ENCODE peak calls at places on chromosomes 3 and 15, in seven cellular contexts. H, W, Y, R, P, K and L are unnamed samples.

GRCh38 chr3:4113811-4114522 is 189.2 kb upstream of the SETMAR start:
- DNase-seq in H (no peak), Y (no peak), R (no peak), K (no peak), P (no peak), W (no peak), L (no peak)

GRCh38 chr3:126469479-126469878 is 6.2 kb downstream of the ZXDC start:
- DNase-seq in Y (no peak), W (no peak), P (no peak), R (peak), H (no peak), K (no peak), L (no peak)

GRCh38 chr15:80483656-80484055 is 79.5 kb downstream of the ARNT2 start:
- DNase-seq in Y (no peak), R (no peak), P (no peak), K (peak), W (no peak), H (no peak), L (no peak)

GRCh38 chr3:52093751-52094525 is 37.6 kb upstream of the DUSP7 start:
- DNase-seq in K (peak), P (no peak), R (peak), W (no peak), Y (peak), H (no peak), L (no peak)

GRCh38 chr3:159854500-159855124 is 134.0 kb upstream of the IL12A start:
- DNase-seq in W (peak), H (no peak), Y (peak), K (peak), P (no peak), R (no peak), L (no peak)

GRCh38 chr3:146680602-146681001 is 75.5 kb upstream of the PLSCR5 start:
- DNase-seq in W (no peak), Y (no peak), P (no peak), R (no peak), H (no peak), K (no peak), L (no peak)

GRCh38 chr3:78765671-78766485 is 1001.9 kb downstream of the ROBO1 start:
- DNase-seq in W (no peak), H (no peak), Y (no peak), K (no peak), P (no peak), R (no peak), L (no peak)

GRCh38 chr3:122697952-122698625 is 17.4 kb downstream of the PARP14 start:
- DNase-seq in H (no peak), W (no peak), Y (no peak), R (no peak), P (no peak), K (no peak), L (no peak)

GRCh38 chr3:169863458-169863899 is 6.3 kb downstream of the LRRC31 start:
- DNase-seq in H (peak), P (peak), K (peak), Y (peak), R (peak), W (peak), L (peak)

GRCh38 chr3:82354181-82354696 is 592.8 kb upstream of the GBE1 start:
- DNase-seq in H (no peak), P (no peak), Y (no peak), K (no peak), R (no peak), W (no peak), L (no peak)

GRCh38 chr3:12017487-12017886 is 13.3 kb downstream of the SYN2 start:
- DNase-seq in Y (no peak), P (no peak), H (no peak), W (no peak), K (no peak), R (no peak), L (no peak)

GRCh38 chr15:62365795-62366442 is 200.8 kb upstream of the C2CD4B start:
- DNase-seq in W (no peak), K (no peak), Y (no peak), R (no peak), H (no peak), P (no peak), L (peak)

GRCh38 chr3:41683666-41684350 is 278.1 kb downstream of the ULK4 start:
- DNase-seq in Y (no peak), P (no peak), R (no peak), W (no peak), H (no peak), K (peak), L (peak)

GRCh38 chr3:136752046-136752326 is 192 bp downstream of the STAG1 start:
- DNase-seq in R (no peak), Y (peak), W (no peak), P (no peak), H (no peak), K (no peak), L (no peak)

GRCh38 chr3:30426319-30426993 is 179.9 kb upstream of the TGFBR2 start:
- DNase-seq in R (peak), P (peak), H (peak), K (peak), Y (no peak), W (no peak), L (peak)

GRCh38 chr3:115518100-115518852 is 105.0 kb upstream of the GAP43 start:
- DNase-seq in W (peak), R (no peak), H (no peak), K (peak), P (peak), Y (peak), L (no peak)

GRCh38 chr3:48609088-48610005 is at the start of gene UQCRC1:
- DNase-seq in Y (peak), R (peak), P (peak), H (peak), W (peak), K (peak), L (peak)
- TF ChIP-seq POLR2A in Y (peak), R (peak), P (no peak), H (peak), W (peak), K (peak), L (peak)

GRCh38 chr3:190169877-190170276 is 49.2 kb upstream of the P3H2 start:
- DNase-seq in R (no peak), K (no peak), W (no peak), P (no peak), H (no peak), Y (no peak), L (no peak)

GRCh38 chr3:190165253-190165652 is 44.6 kb upstream of the P3H2 start:
- DNase-seq in R (no peak), P (no peak), K (no peak), H (no peak), W (no peak), Y (no peak), L (no peak)

GRCh38 chr3:190169243-190169642 is 48.5 kb upstream of the P3H2 start:
- DNase-seq in W (no peak), R (no peak), Y (no peak), H (no peak), P (no peak), K (peak), L (no peak)

GRCh38 chr3:190167936-190168680 is 47.4 kb upstream of the P3H2 start:
- DNase-seq in R (no peak), P (no peak), W (no peak), Y (no peak), K (no peak), H (no peak), L (no peak)

DNA sequence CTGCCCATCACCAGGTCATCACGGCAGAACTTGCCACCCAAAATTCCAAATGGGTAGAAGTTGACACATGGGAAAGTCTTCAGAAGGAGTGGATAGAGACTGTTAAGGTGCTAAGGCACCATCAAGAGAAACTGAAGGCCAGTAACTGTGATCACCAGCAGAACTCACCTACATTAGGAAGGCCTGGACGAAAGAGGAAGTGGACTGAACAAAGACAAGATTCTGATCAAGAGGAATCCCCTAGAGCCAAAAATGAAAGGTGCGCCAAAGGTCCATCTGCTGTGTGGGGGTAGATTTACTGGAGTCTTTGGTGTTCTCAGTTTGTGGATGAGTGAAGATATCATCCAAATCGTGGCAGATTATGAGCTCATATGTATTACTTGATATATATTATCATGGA is 46.3 kb upstream of the P3H2 start:
- DNase-seq in H (no peak), W (no peak), K (no peak), R (no peak), P (no peak), Y (no peak), L (no peak)
- TF ChIP-seq POLR2A in H (no peak), W (no peak), K (no peak), R (no peak), P (no peak), Y (no peak), L (no peak)

DNA sequence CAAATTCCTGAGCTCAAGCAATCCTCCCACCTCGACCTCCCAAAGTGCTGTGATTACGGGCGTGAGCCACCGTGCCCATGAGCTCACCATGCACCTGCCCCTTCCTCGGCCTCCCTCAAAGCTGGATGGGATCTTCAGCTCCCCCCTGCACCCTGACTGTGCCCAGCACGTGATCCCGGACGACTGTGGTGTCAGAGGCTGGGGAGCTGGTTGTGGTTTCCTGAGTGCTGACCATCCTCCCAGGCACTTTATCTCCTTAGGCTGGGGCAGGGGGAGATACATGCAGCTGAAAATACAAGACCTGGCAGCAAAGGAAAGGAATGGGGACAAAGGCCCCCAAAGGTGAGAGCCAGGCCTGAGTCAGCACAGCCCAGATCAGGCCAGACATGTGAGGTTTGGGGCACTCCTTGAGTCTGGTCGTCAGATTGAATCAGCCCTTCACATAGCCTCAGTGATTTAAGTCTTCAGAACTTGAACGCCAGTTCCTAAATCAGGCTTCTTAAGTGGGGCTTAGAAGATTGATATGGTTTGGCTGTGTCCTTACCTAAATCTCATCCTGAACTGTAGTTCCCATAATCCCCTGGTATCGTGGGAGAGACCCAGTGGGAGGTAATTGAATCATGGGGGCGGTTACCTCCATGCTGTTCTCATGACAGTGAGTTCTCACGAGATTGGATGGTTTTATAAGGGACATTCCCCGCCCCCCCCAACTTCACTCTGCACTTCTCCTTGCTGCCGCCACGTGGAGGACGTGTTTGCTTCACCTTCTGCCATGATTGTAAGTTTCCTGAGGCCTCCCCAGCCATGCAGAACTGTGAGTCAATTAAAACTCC is 35.8 kb downstream of the PRKCD start:
- DNase-seq in W (peak), Y (no peak), H (no peak), K (peak), P (no peak), R (no peak), L (peak)
- TF ChIP-seq POLR2A in W (peak), Y (no peak), H (no peak), K (no peak), P (no peak), R (no peak), L (no peak)

DNA sequence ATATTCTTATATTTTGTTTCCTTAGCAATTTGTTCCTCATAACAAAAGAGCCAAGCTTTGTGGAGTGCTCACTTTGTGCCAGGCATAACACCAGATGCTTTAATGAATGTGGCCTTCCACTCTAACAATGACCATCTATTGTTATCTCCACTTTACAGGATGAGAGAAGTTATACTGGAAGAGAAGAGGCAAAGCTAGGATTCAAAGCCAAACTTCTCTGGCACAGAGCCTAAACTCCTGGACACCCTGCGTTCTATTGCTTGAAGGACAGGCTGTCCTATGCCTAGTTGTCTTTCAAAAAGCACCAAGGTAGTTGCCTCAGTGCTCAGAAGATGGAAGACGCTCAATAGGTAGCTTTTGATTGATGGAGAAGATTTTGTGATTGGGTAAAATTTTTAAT is 123.2 kb upstream of the FEZF2 start:
- DNase-seq in P (no peak), H (peak), Y (no peak), W (no peak), R (no peak), K (no peak), L (no peak)
- TF ChIP-seq POLR2A in P (no peak), H (no peak), Y (no peak), W (no peak), R (no peak), K (no peak), L (no peak)